ENCODE peak calls at places on chromosomes 7 and 10, in seven cellular contexts. One of them, this sample, is unnamed.

GRCh38 chr7:106039486-106040060 is 72.5 kb downstream of the SYPL1 start:
- DNase-seq in GM12878: no peak
- DNase-seq in stimulated activated CD4-positive, alpha-beta T cell treated with anti-CD3 and anti-CD28 coated beads, Interleukin-15, amount 100 ng/mL, for 1 hour: no peak
- DNase-seq in heart right ventricle: no peak
- DNase-seq in fibroblast of pulmonary artery: peak
- DNase-seq in mesothelial cell of epicardium: no peak
- DNase-seq in stimulated activated CD8-positive, alpha-beta memory T cell treated with anti-CD3 and anti-CD28 coated beads, Interleukin-15, amount 100 ng/mL, for 24 hours: no peak
- DNase-seq in this sample: no peak

GRCh38 chr7:157861031-157861491 is 524.3 kb downstream of the DNAJB6 start:
- DNase-seq in mesothelial cell of epicardium: no peak
- DNase-seq in GM12878: no peak
- DNase-seq in fibroblast of pulmonary artery: no peak
- DNase-seq in stimulated activated CD4-positive, alpha-beta T cell treated with anti-CD3 and anti-CD28 coated beads, Interleukin-15, amount 100 ng/mL, for 1 hour: no peak
- DNase-seq in heart right ventricle: no peak
- DNase-seq in stimulated activated CD8-positive, alpha-beta memory T cell treated with anti-CD3 and anti-CD28 coated beads, Interleukin-15, amount 100 ng/mL, for 24 hours: no peak
- DNase-seq in this sample: no peak

GRCh38 chr7:157234271-157234670 is 95.5 kb downstream of the UBE3C start:
- DNase-seq in stimulated activated CD8-positive, alpha-beta memory T cell treated with anti-CD3 and anti-CD28 coated beads, Interleukin-15, amount 100 ng/mL, for 24 hours: no peak
- DNase-seq in GM12878: no peak
- DNase-seq in heart right ventricle: no peak
- DNase-seq in fibroblast of pulmonary artery: no peak
- DNase-seq in stimulated activated CD4-positive, alpha-beta T cell treated with anti-CD3 and anti-CD28 coated beads, Interleukin-15, amount 100 ng/mL, for 1 hour: no peak
- DNase-seq in mesothelial cell of epicardium: no peak
- DNase-seq in this sample: no peak

GRCh38 chr10:126309193-126309592 is 79.1 kb downstream of the ADAM12 start:
- DNase-seq in stimulated activated CD4-positive, alpha-beta T cell treated with anti-CD3 and anti-CD28 coated beads, Interleukin-15, amount 100 ng/mL, for 1 hour: no peak
- DNase-seq in stimulated activated CD8-positive, alpha-beta memory T cell treated with anti-CD3 and anti-CD28 coated beads, Interleukin-15, amount 100 ng/mL, for 24 hours: no peak
- DNase-seq in mesothelial cell of epicardium: no peak
- DNase-seq in GM12878: no peak
- DNase-seq in heart right ventricle: no peak
- DNase-seq in fibroblast of pulmonary artery: no peak
- DNase-seq in this sample: no peak

GRCh38 chr10:102281103-102281502 is 35.8 kb downstream of the GBF1 start:
- DNase-seq in heart right ventricle: no peak
- DNase-seq in stimulated activated CD4-positive, alpha-beta T cell treated with anti-CD3 and anti-CD28 coated beads, Interleukin-15, amount 100 ng/mL, for 1 hour: no peak
- DNase-seq in stimulated activated CD8-positive, alpha-beta memory T cell treated with anti-CD3 and anti-CD28 coated beads, Interleukin-15, amount 100 ng/mL, for 24 hours: no peak
- DNase-seq in fibroblast of pulmonary artery: peak
- DNase-seq in GM12878: no peak
- DNase-seq in mesothelial cell of epicardium: no peak
- DNase-seq in this sample: no peak

GRCh38 chr10:49056356-49056755 is 59.0 kb downstream of the VSTM4 start:
- DNase-seq in heart right ventricle: no peak
- DNase-seq in stimulated activated CD8-positive, alpha-beta memory T cell treated with anti-CD3 and anti-CD28 coated beads, Interleukin-15, amount 100 ng/mL, for 24 hours: no peak
- DNase-seq in mesothelial cell of epicardium: no peak
- DNase-seq in stimulated activated CD4-positive, alpha-beta T cell treated with anti-CD3 and anti-CD28 coated beads, Interleukin-15, amount 100 ng/mL, for 1 hour: no peak
- DNase-seq in fibroblast of pulmonary artery: no peak
- DNase-seq in GM12878: no peak
- DNase-seq in this sample: no peak

GRCh38 chr10:124003481-124004371 is 89.7 kb downstream of the CHST15 start:
- DNase-seq in heart right ventricle: no peak
- DNase-seq in stimulated activated CD8-positive, alpha-beta memory T cell treated with anti-CD3 and anti-CD28 coated beads, Interleukin-15, amount 100 ng/mL, for 24 hours: no peak
- DNase-seq in fibroblast of pulmonary artery: no peak
- DNase-seq in mesothelial cell of epicardium: peak
- DNase-seq in GM12878: no peak
- DNase-seq in stimulated activated CD4-positive, alpha-beta T cell treated with anti-CD3 and anti-CD28 coated beads, Interleukin-15, amount 100 ng/mL, for 1 hour: no peak
- DNase-seq in this sample: peak

GRCh38 chr10:121747163-121747775 is 149.0 kb upstream of the FGFR2 start:
- DNase-seq in heart right ventricle: no peak
- DNase-seq in stimulated activated CD4-positive, alpha-beta T cell treated with anti-CD3 and anti-CD28 coated beads, Interleukin-15, amount 100 ng/mL, for 1 hour: no peak
- DNase-seq in fibroblast of pulmonary artery: no peak
- DNase-seq in stimulated activated CD8-positive, alpha-beta memory T cell treated with anti-CD3 and anti-CD28 coated beads, Interleukin-15, amount 100 ng/mL, for 24 hours: no peak
- DNase-seq in mesothelial cell of epicardium: no peak
- DNase-seq in GM12878: no peak
- DNase-seq in this sample: no peak

GRCh38 chr10:82969405-82969804 is 1094.4 kb downstream of the NRG3 start:
- DNase-seq in stimulated activated CD8-positive, alpha-beta memory T cell treated with anti-CD3 and anti-CD28 coated beads, Interleukin-15, amount 100 ng/mL, for 24 hours: no peak
- DNase-seq in GM12878: no peak
- DNase-seq in stimulated activated CD4-positive, alpha-beta T cell treated with anti-CD3 and anti-CD28 coated beads, Interleukin-15, amount 100 ng/mL, for 1 hour: no peak
- DNase-seq in fibroblast of pulmonary artery: peak
- DNase-seq in mesothelial cell of epicardium: no peak
- DNase-seq in heart right ventricle: no peak
- DNase-seq in this sample: no peak

GRCh38 chr10:6813876-6814275 is 233.8 kb upstream of the PRKCQ start:
- DNase-seq in stimulated activated CD8-positive, alpha-beta memory T cell treated with anti-CD3 and anti-CD28 coated beads, Interleukin-15, amount 100 ng/mL, for 24 hours: no peak
- DNase-seq in stimulated activated CD4-positive, alpha-beta T cell treated with anti-CD3 and anti-CD28 coated beads, Interleukin-15, amount 100 ng/mL, for 1 hour: no peak
- DNase-seq in fibroblast of pulmonary artery: no peak
- DNase-seq in heart right ventricle: no peak
- DNase-seq in GM12878: no peak
- DNase-seq in mesothelial cell of epicardium: no peak
- DNase-seq in this sample: no peak

GRCh38 chr7:68038621-68039314 is 1042.1 kb downstream of the TYW1 start:
- DNase-seq in stimulated activated CD8-positive, alpha-beta memory T cell treated with anti-CD3 and anti-CD28 coated beads, Interleukin-15, amount 100 ng/mL, for 24 hours: no peak
- DNase-seq in fibroblast of pulmonary artery: peak
- DNase-seq in mesothelial cell of epicardium: no peak
- DNase-seq in GM12878: no peak
- DNase-seq in heart right ventricle: no peak
- DNase-seq in stimulated activated CD4-positive, alpha-beta T cell treated with anti-CD3 and anti-CD28 coated beads, Interleukin-15, amount 100 ng/mL, for 1 hour: no peak
- DNase-seq in this sample: no peak

This sample was measured in suprapubic skin.